ENCODE peak calls at places on chromosomes 1 and 21, in eight cellular contexts. F, C, Q, H, X, N, I and R are unnamed samples.
A peak's percentile ranks its signal among the peaks of the same experiment; 100 is the strongest.

GRCh38 chr1:8169364-8170058 is 143.4 kb upstream of the ERRFI1 start:
- DNase-seq in C (no peak), I (peak; percentile 35), X (no peak), F (peak; percentile 30), N (peak; percentile 79), Q (peak; percentile 87), H (peak; percentile 53), R (no peak)

GRCh38 chr1:61951731-61952585 is 209.7 kb downstream of the PATJ start:
- DNase-seq in N (peak; percentile 78), H (no peak), X (no peak), I (no peak), C (no peak), Q (no peak), F (no peak), R (no peak)

GRCh38 chr1:165355221-165355976 is 1.1 kb downstream of the LMX1A start:
- DNase-seq in C (no peak), H (no peak), X (no peak), Q (no peak), I (no peak), N (peak; percentile 50), F (no peak), R (no peak)

GRCh38 chr1:73637275-73637674 is 560.7 kb downstream of the LRRIQ3 start:
- DNase-seq in N (peak; percentile 22), I (no peak), F (no peak), X (no peak), H (no peak), C (no peak), Q (peak; percentile 1), R (no peak)

GRCh38 chr1:156904187-156904959 is 10.9 kb downstream of the PEAR1 start:
- DNase-seq in Q (peak; percentile 37), H (no peak), F (no peak), X (no peak), C (no peak), I (no peak), N (no peak), R (no peak)

GRCh38 chr1:173101589-173101988 is 50.8 kb upstream of the TNFSF18 start:
- DNase-seq in C (no peak), H (no peak), X (no peak), I (no peak), N (no peak), F (no peak), Q (no peak), R (no peak)

GRCh38 chr1:175089319-175089718 is 21.7 kb downstream of the TNN start:
- DNase-seq in H (no peak), C (no peak), I (peak; percentile 43), X (no peak), N (no peak), Q (no peak), F (no peak), R (no peak)

GRCh38 chr1:119859647-119860046 is 36.7 kb downstream of the ADAM30 start:
- DNase-seq in X (no peak), N (no peak), Q (peak; percentile 90), I (no peak), H (no peak), C (no peak), F (no peak), R (no peak)

GRCh38 chr1:201157949-201158348 is 3.7 kb upstream of the TMEM9 start:
- DNase-seq in H (no peak), I (no peak), F (no peak), Q (no peak), X (no peak), C (no peak), N (no peak), R (no peak)

GRCh38 chr1:25647863-25648262 is 31.3 kb downstream of the MAN1C1 start:
- DNase-seq in Q (no peak), X (no peak), N (no peak), H (no peak), F (no peak), C (peak; percentile 47), I (peak; percentile 50), R (no peak)

GRCh38 chr1:22870201-22870871 is 102.3 kb downstream of the LACTBL1 start:
- DNase-seq in C (no peak), X (no peak), I (peak; percentile 64), Q (peak; percentile 25), H (no peak), N (no peak), F (no peak), R (no peak)

GRCh38 chr1:66070491-66070890 is 277.8 kb downstream of the PDE4B start:
- DNase-seq in H (no peak), F (no peak), N (peak; percentile 5), X (no peak), C (no peak), Q (peak; percentile 2), I (no peak), R (no peak)

GRCh38 chr1:179137623-179138235 is 55.9 kb downstream of the TOR3A start:
- DNase-seq in I (no peak), C (no peak), F (no peak), Q (no peak), X (no peak), N (no peak), H (no peak), R (no peak)

GRCh38 chr21:45318556-45319341 is 31.1 kb upstream of the POFUT2 start:
- DNase-seq in H (no peak), C (no peak), X (no peak), F (no peak), I (peak; percentile 85), N (no peak), Q (peak; percentile 97), R (no peak)

GRCh38 chr1:32887623-32888022 is 1.3 kb downstream of the HPCA start:
- DNase-seq in C (no peak), Q (no peak), X (no peak), N (no peak), F (no peak), H (no peak), I (no peak), R (no peak)

GRCh38 chr1:41795205-41795762 is 123.4 kb downstream of the HIVEP3 start:
- DNase-seq in C (no peak), H (no peak), I (no peak), X (no peak), N (peak; percentile 19), F (no peak), Q (peak; percentile 69), R (no peak)

GRCh38 chr1:89881415-89882058 is 60.7 kb downstream of the LRRC8D start:
- DNase-seq in N (no peak), C (no peak), H (no peak), Q (no peak), F (no peak), X (no peak), I (no peak), R (no peak)

GRCh38 chr21:16145479-16145878 is 415.7 kb downstream of the USP25 start:
- DNase-seq in C (no peak), I (no peak), X (no peak), H (no peak), Q (no peak), N (no peak), F (no peak), R (no peak)

GRCh38 chr1:221310180-221310579 is 430.9 kb downstream of the HLX start:
- DNase-seq in C (no peak), F (no peak), X (no peak), Q (no peak), I (no peak), N (peak; percentile 97), H (no peak), R (no peak)